ENCODE peak calls at places on chromosomes 16 and 17, in ten cellular contexts. One of them, this sample, is unnamed.
A peak's percentile ranks its signal among the peaks of the same experiment; 100 is the strongest.

GRCh38 chr16:13767215-13767614 is 152.7 kb upstream of the ERCC4 start:
- DNase-seq in activated CD4-positive, alpha-beta T cell treated with anti-CD3 and anti-CD28 coated beads, Interleukin-2, amount 10 ng/mL, durations not matched to agents 7 days and 5 days: no peak
- DNase-seq in endothelial cell: no peak
- DNase-seq in stimulated activated effector memory CD8-positive, alpha-beta T cell treated with anti-CD3 and anti-CD28 coated beads, Interleukin-12 subunit alpha, Interleukin-12 subunit beta, amount 100 ng/mL, for 72 hours: no peak
- DNase-seq in GM12865: no peak
- DNase-seq in HS-5: no peak
- DNase-seq in stimulated activated CD4-positive, alpha-beta T cell treated with anti-CD3 and anti-CD28 coated beads, TNF-alpha, amount 100 ng/mL, for 48 hours: no peak
- DNase-seq in HT-29: no peak
- DNase-seq in HTR-8/SVneo: no peak
- DNase-seq in cardiac fibroblast: peak; percentile 2
- DNase-seq in this sample: no peak

GRCh38 chr16:88283596-88283995 is 99.2 kb upstream of the ZNF469 start:
- DNase-seq in activated CD4-positive, alpha-beta T cell treated with anti-CD3 and anti-CD28 coated beads, Interleukin-2, amount 10 ng/mL, durations not matched to agents 7 days and 5 days: no peak
- DNase-seq in endothelial cell: no peak
- DNase-seq in stimulated activated effector memory CD8-positive, alpha-beta T cell treated with anti-CD3 and anti-CD28 coated beads, Interleukin-12 subunit alpha, Interleukin-12 subunit beta, amount 100 ng/mL, for 72 hours: no peak
- DNase-seq in GM12865: no peak
- DNase-seq in HS-5: no peak
- DNase-seq in stimulated activated CD4-positive, alpha-beta T cell treated with anti-CD3 and anti-CD28 coated beads, TNF-alpha, amount 100 ng/mL, for 48 hours: no peak
- DNase-seq in HT-29: no peak
- DNase-seq in HTR-8/SVneo: no peak
- DNase-seq in cardiac fibroblast: no peak
- DNase-seq in this sample: no peak

GRCh38 chr17:21119247-21119944 is 7.4 kb upstream of the DHRS7B start:
- DNase-seq in activated CD4-positive, alpha-beta T cell treated with anti-CD3 and anti-CD28 coated beads, Interleukin-2, amount 10 ng/mL, durations not matched to agents 7 days and 5 days: peak; percentile 77
- DNase-seq in endothelial cell: peak; percentile 71
- DNase-seq in stimulated activated effector memory CD8-positive, alpha-beta T cell treated with anti-CD3 and anti-CD28 coated beads, Interleukin-12 subunit alpha, Interleukin-12 subunit beta, amount 100 ng/mL, for 72 hours: peak; percentile 45
- DNase-seq in GM12865: peak; percentile 83
- DNase-seq in HS-5: no peak
- DNase-seq in stimulated activated CD4-positive, alpha-beta T cell treated with anti-CD3 and anti-CD28 coated beads, TNF-alpha, amount 100 ng/mL, for 48 hours: peak; percentile 35
- DNase-seq in HT-29: peak; percentile 49
- DNase-seq in HTR-8/SVneo: peak; percentile 93
- DNase-seq in cardiac fibroblast: peak; percentile 71
- DNase-seq in this sample: no peak

GRCh38 chr17:73231363-73231762 is 30.3 kb downstream of the CPSF4L start:
- DNase-seq in activated CD4-positive, alpha-beta T cell treated with anti-CD3 and anti-CD28 coated beads, Interleukin-2, amount 10 ng/mL, durations not matched to agents 7 days and 5 days: no peak
- DNase-seq in endothelial cell: peak; percentile 14
- DNase-seq in stimulated activated effector memory CD8-positive, alpha-beta T cell treated with anti-CD3 and anti-CD28 coated beads, Interleukin-12 subunit alpha, Interleukin-12 subunit beta, amount 100 ng/mL, for 72 hours: no peak
- DNase-seq in GM12865: no peak
- DNase-seq in HS-5: no peak
- DNase-seq in stimulated activated CD4-positive, alpha-beta T cell treated with anti-CD3 and anti-CD28 coated beads, TNF-alpha, amount 100 ng/mL, for 48 hours: no peak
- DNase-seq in HT-29: peak; percentile 47
- DNase-seq in HTR-8/SVneo: peak; percentile 26
- DNase-seq in cardiac fibroblast: peak; percentile 33
- DNase-seq in this sample: no peak

GRCh38 chr16:87580855-87581261 is 21.4 kb upstream of the JPH3 start:
- DNase-seq in activated CD4-positive, alpha-beta T cell treated with anti-CD3 and anti-CD28 coated beads, Interleukin-2, amount 10 ng/mL, durations not matched to agents 7 days and 5 days: no peak
- DNase-seq in endothelial cell: no peak
- DNase-seq in stimulated activated effector memory CD8-positive, alpha-beta T cell treated with anti-CD3 and anti-CD28 coated beads, Interleukin-12 subunit alpha, Interleukin-12 subunit beta, amount 100 ng/mL, for 72 hours: no peak
- DNase-seq in GM12865: no peak
- DNase-seq in HS-5: no peak
- DNase-seq in stimulated activated CD4-positive, alpha-beta T cell treated with anti-CD3 and anti-CD28 coated beads, TNF-alpha, amount 100 ng/mL, for 48 hours: no peak
- DNase-seq in HT-29: no peak
- DNase-seq in HTR-8/SVneo: peak; percentile 82
- DNase-seq in cardiac fibroblast: peak; percentile 63
- DNase-seq in this sample: no peak

GRCh38 chr17:50471009-50471905 is 2.6 kb upstream of the CHAD start:
- DNase-seq in activated CD4-positive, alpha-beta T cell treated with anti-CD3 and anti-CD28 coated beads, Interleukin-2, amount 10 ng/mL, durations not matched to agents 7 days and 5 days: no peak
- DNase-seq in endothelial cell: no peak
- DNase-seq in stimulated activated effector memory CD8-positive, alpha-beta T cell treated with anti-CD3 and anti-CD28 coated beads, Interleukin-12 subunit alpha, Interleukin-12 subunit beta, amount 100 ng/mL, for 72 hours: no peak
- DNase-seq in GM12865: no peak
- DNase-seq in HS-5: no peak
- DNase-seq in stimulated activated CD4-positive, alpha-beta T cell treated with anti-CD3 and anti-CD28 coated beads, TNF-alpha, amount 100 ng/mL, for 48 hours: no peak
- DNase-seq in HT-29: no peak
- DNase-seq in HTR-8/SVneo: no peak
- DNase-seq in cardiac fibroblast: no peak
- DNase-seq in this sample: no peak

GRCh38 chr16:35744084-35744483 is 2284.7 kb downstream of the TP53TG3F start:
- DNase-seq in activated CD4-positive, alpha-beta T cell treated with anti-CD3 and anti-CD28 coated beads, Interleukin-2, amount 10 ng/mL, durations not matched to agents 7 days and 5 days: no peak
- DNase-seq in endothelial cell: no peak
- DNase-seq in stimulated activated effector memory CD8-positive, alpha-beta T cell treated with anti-CD3 and anti-CD28 coated beads, Interleukin-12 subunit alpha, Interleukin-12 subunit beta, amount 100 ng/mL, for 72 hours: no peak
- DNase-seq in GM12865: no peak
- DNase-seq in HS-5: no peak
- DNase-seq in stimulated activated CD4-positive, alpha-beta T cell treated with anti-CD3 and anti-CD28 coated beads, TNF-alpha, amount 100 ng/mL, for 48 hours: no peak
- DNase-seq in HT-29: no peak
- DNase-seq in HTR-8/SVneo: no peak
- DNase-seq in cardiac fibroblast: no peak
- DNase-seq in this sample: no peak

GRCh38 chr16:68396481-68396880 is 51.8 kb downstream of the SMPD3 start:
- DNase-seq in activated CD4-positive, alpha-beta T cell treated with anti-CD3 and anti-CD28 coated beads, Interleukin-2, amount 10 ng/mL, durations not matched to agents 7 days and 5 days: peak; percentile 69
- DNase-seq in endothelial cell: peak; percentile 41
- DNase-seq in stimulated activated effector memory CD8-positive, alpha-beta T cell treated with anti-CD3 and anti-CD28 coated beads, Interleukin-12 subunit alpha, Interleukin-12 subunit beta, amount 100 ng/mL, for 72 hours: no peak
- DNase-seq in GM12865: peak; percentile 73
- DNase-seq in HS-5: no peak
- DNase-seq in stimulated activated CD4-positive, alpha-beta T cell treated with anti-CD3 and anti-CD28 coated beads, TNF-alpha, amount 100 ng/mL, for 48 hours: no peak
- DNase-seq in HT-29: peak; percentile 75
- DNase-seq in HTR-8/SVneo: peak; percentile 67
- DNase-seq in cardiac fibroblast: peak; percentile 64
- DNase-seq in this sample: no peak

GRCh38 chr17:17849147-17849820 is 12.5 kb upstream of the SREBF1 start:
- DNase-seq in activated CD4-positive, alpha-beta T cell treated with anti-CD3 and anti-CD28 coated beads, Interleukin-2, amount 10 ng/mL, durations not matched to agents 7 days and 5 days: peak; percentile 92
- DNase-seq in endothelial cell: no peak
- DNase-seq in stimulated activated effector memory CD8-positive, alpha-beta T cell treated with anti-CD3 and anti-CD28 coated beads, Interleukin-12 subunit alpha, Interleukin-12 subunit beta, amount 100 ng/mL, for 72 hours: peak; percentile 75
- DNase-seq in GM12865: peak; percentile 71
- DNase-seq in HS-5: no peak
- DNase-seq in stimulated activated CD4-positive, alpha-beta T cell treated with anti-CD3 and anti-CD28 coated beads, TNF-alpha, amount 100 ng/mL, for 48 hours: peak; percentile 79
- DNase-seq in HT-29: no peak
- DNase-seq in HTR-8/SVneo: no peak
- DNase-seq in cardiac fibroblast: peak; percentile 60
- DNase-seq in this sample: no peak

GRCh38 chr17:82674656-82675475 is 23.6 kb downstream of the RAB40B start:
- DNase-seq in activated CD4-positive, alpha-beta T cell treated with anti-CD3 and anti-CD28 coated beads, Interleukin-2, amount 10 ng/mL, durations not matched to agents 7 days and 5 days: no peak
- DNase-seq in endothelial cell: no peak
- DNase-seq in stimulated activated effector memory CD8-positive, alpha-beta T cell treated with anti-CD3 and anti-CD28 coated beads, Interleukin-12 subunit alpha, Interleukin-12 subunit beta, amount 100 ng/mL, for 72 hours: no peak
- DNase-seq in GM12865: no peak
- DNase-seq in HS-5: no peak
- DNase-seq in stimulated activated CD4-positive, alpha-beta T cell treated with anti-CD3 and anti-CD28 coated beads, TNF-alpha, amount 100 ng/mL, for 48 hours: no peak
- DNase-seq in HT-29: no peak
- DNase-seq in HTR-8/SVneo: no peak
- DNase-seq in cardiac fibroblast: no peak
- DNase-seq in this sample: no peak

GRCh38 chr16:85278851-85279250 is 166.6 kb upstream of the CIBAR2 start:
- DNase-seq in activated CD4-positive, alpha-beta T cell treated with anti-CD3 and anti-CD28 coated beads, Interleukin-2, amount 10 ng/mL, durations not matched to agents 7 days and 5 days: no peak
- DNase-seq in endothelial cell: no peak
- DNase-seq in stimulated activated effector memory CD8-positive, alpha-beta T cell treated with anti-CD3 and anti-CD28 coated beads, Interleukin-12 subunit alpha, Interleukin-12 subunit beta, amount 100 ng/mL, for 72 hours: no peak
- DNase-seq in GM12865: no peak
- DNase-seq in HS-5: no peak
- DNase-seq in stimulated activated CD4-positive, alpha-beta T cell treated with anti-CD3 and anti-CD28 coated beads, TNF-alpha, amount 100 ng/mL, for 48 hours: no peak
- DNase-seq in HT-29: no peak
- DNase-seq in HTR-8/SVneo: no peak
- DNase-seq in cardiac fibroblast: no peak
- DNase-seq in this sample: no peak

This sample was measured in epithelial cell of prostate.